ENCODE peak calls at places on chromosomes 6 and 20, in ten cellular contexts. V is SHP77; B is aorta; D is activated CD4-positive, alpha-beta T cell treated with anti-CD3 and anti-CD28 coated beads, Interleukin-2, amount 10 ng/mL, durations not matched to agents 7 days and 5 days; G is midbrain; M is NCI-H774; T is foreskin fibroblast; C is SK-N-SH; Y is effector memory CD4-positive, alpha-beta T cell; H is sciatic nerve. W is an unnamed sample.

GRCh38 chr6:14072084-14072483 is 45.5 kb upstream of the CD83 start:
- DNase-seq in G (no peak), M (no peak), C (no peak), H (no peak), Y (no peak), D (no peak), T (no peak), V (no peak), B (no peak), W (no peak)

GRCh38 chr20:60210779-60211617 is 252.8 kb downstream of the CDH26 start:
- DNase-seq in Y (no peak), G (peak; percentile 72), C (peak; percentile 70), T (peak; percentile 87), B (peak; percentile 79), V (peak; percentile 28), H (peak; percentile 87), M (peak; percentile 39), D (peak; percentile 71), W (peak; percentile 82)

GRCh38 chr6:34152042-34152524 is 6.2 kb upstream of the GRM4 start:
- DNase-seq in D (no peak), H (peak; percentile 4), B (peak; percentile 50), V (no peak), M (no peak), G (no peak), T (no peak), Y (no peak), C (peak; percentile 21), W (no peak)

GRCh38 chr20:31406115-31406514 is at the start of gene DEFB121:
- DNase-seq in V (no peak), Y (no peak), T (no peak), C (no peak), M (no peak), G (no peak), H (no peak), D (no peak), B (no peak), W (no peak)

GRCh38 chr6:164410017-164410416 is 899.4 kb downstream of the C6orf118 start:
- DNase-seq in C (no peak), T (no peak), Y (no peak), G (no peak), M (no peak), V (no peak), B (no peak), D (no peak), H (no peak), W (no peak)

GRCh38 chr20:44646023-44646640 is 5.4 kb downstream of the ADA start:
- DNase-seq in H (no peak), V (peak; percentile 80), C (no peak), Y (no peak), D (peak; percentile 67), T (no peak), M (no peak), G (no peak), B (no peak), W (peak; percentile 100)

GRCh38 chr6:156691018-156691417 is 86.2 kb upstream of the ARID1B start:
- DNase-seq in Y (no peak), H (no peak), D (no peak), M (no peak), G (no peak), V (no peak), T (no peak), B (no peak), C (no peak), W (no peak)

GRCh38 chr6:141321486-141322347 is 811.0 kb upstream of the GJE1 start:
- DNase-seq in B (no peak), G (no peak), D (no peak), T (peak; percentile 37), Y (no peak), M (no peak), V (no peak), H (no peak), C (no peak), W (no peak)

GRCh38 chr20:60381643-60382400 is 423.6 kb downstream of the CDH26 start:
- DNase-seq in T (no peak), G (no peak), C (no peak), H (no peak), M (no peak), V (no peak), D (no peak), B (no peak), Y (no peak), W (no peak)

GRCh38 chr6:156639023-156639728 is 138.0 kb upstream of the ARID1B start:
- DNase-seq in V (no peak), B (no peak), T (no peak), C (no peak), G (no peak), D (no peak), M (no peak), H (no peak), Y (no peak), W (no peak)

GRCh38 chr6:55578537-55579363 is at the start of gene HMGCLL1:
- DNase-seq in H (peak; percentile 62), M (peak; percentile 63), T (peak; percentile 41), Y (no peak), V (peak; percentile 88), D (no peak), G (peak; percentile 60), B (peak; percentile 66), C (peak; percentile 74), W (no peak)

GRCh38 chr6:17705428-17705777 is 1.3 kb downstream of the NUP153 start:
- DNase-seq in T (peak; percentile 86), G (no peak), V (no peak), H (no peak), B (no peak), Y (no peak), C (peak; percentile 69), D (no peak), M (no peak), W (no peak)

GRCh38 chr6:6801002-6801329 is 212.4 kb downstream of the LY86 start:
- DNase-seq in T (no peak), Y (no peak), M (no peak), H (no peak), B (no peak), C (no peak), G (no peak), V (no peak), D (no peak), W (no peak)

GRCh38 chr6:5684320-5684719 is 322.4 kb downstream of the NRN1 start:
- DNase-seq in V (peak; percentile 52), T (peak; percentile 74), B (no peak), H (no peak), C (no peak), M (peak; percentile 55), G (no peak), D (no peak), Y (no peak), W (no peak)

GRCh38 chr6:108778421-108779186 is 69.6 kb upstream of the ARMC2 start:
- DNase-seq in G (no peak), V (no peak), B (no peak), D (no peak), M (no peak), T (no peak), H (no peak), C (no peak), Y (no peak), W (no peak)

GRCh38 chr6:135358907-135359459 is 138.6 kb downstream of the AHI1 start:
- DNase-seq in T (peak; percentile 46), D (no peak), Y (no peak), V (no peak), C (no peak), G (no peak), B (no peak), M (no peak), H (no peak), W (no peak)

GRCh38 chr6:163180874-163181541 is 233.5 kb upstream of the QKI start:
- DNase-seq in V (no peak), T (peak; percentile 17), M (no peak), D (no peak), G (peak; percentile 94), C (no peak), B (no peak), H (peak; percentile 88), Y (no peak), W (no peak)

GRCh38 chr6:103273048-103273447 is 1586.7 kb downstream of the HACE1 start:
- DNase-seq in B (no peak), G (peak; percentile 18), D (no peak), C (peak; percentile 23), V (peak; percentile 28), H (no peak), Y (no peak), M (no peak), T (no peak), W (peak; percentile 2)